ENCODE peak calls at places on chromosome 3, in seven cellular contexts. N is pancreas, Z is tibial artery, F is PC-3, B is cardiac muscle cell, M is H1, X is sigmoid colon. H is an unnamed sample. For H3K36me3, the result is how much of the 10 kb centered on the place peaks cover.

GRCh38 chr3:18071833-18072232 is 329.4 kb upstream of the TBC1D5 start:
- DNase-seq in M (no peak), B (no peak), F (peak), N (no peak), Z (no peak), X (no peak), H (no peak)

GRCh38 chr3:197734667-197735318 is 1.9 kb downstream of the RUBCN start:
- DNase-seq in Z (no peak), M (no peak), X (no peak), F (no peak), B (no peak), N (no peak), H (no peak)

GRCh38 chr3:197466586-197467399 is 89.0 kb downstream of the BDH1 start:
- DNase-seq in B (no peak), Z (no peak), X (no peak), N (no peak), M (no peak), F (peak), H (no peak)

GRCh38 chr3:187838016-187838535 is 92.8 kb upstream of the BCL6 start:
- DNase-seq in X (no peak), N (no peak), M (no peak), B (no peak), Z (no peak), F (no peak), H (no peak)

GRCh38 chr3:98021821-98022220 is 13.3 kb downstream of the GABRR3 start:
- DNase-seq in F (peak), M (no peak), X (no peak), B (peak), N (no peak), Z (no peak), H (no peak)

GRCh38 chr3:187165144-187165543 is 25.8 kb upstream of the RPL39L start:
- DNase-seq in Z (no peak), B (peak), M (no peak), N (no peak), X (no peak), F (peak), H (no peak)

GRCh38 chr3:98561727-98562521 is 30.1 kb downstream of the GPR15 start:
- DNase-seq in Z (no peak), M (no peak), B (no peak), F (peak), X (no peak), N (no peak), H (no peak)

GRCh38 chr3:100335137-100335833 is 728 bp downstream of the NIT2 start:
- DNase-seq in M (no peak), Z (no peak), B (no peak), X (no peak), N (no peak), F (peak), H (peak)

GRCh38 chr3:69012836-69013255 is 638 bp downstream of the EOGT start:
- DNase-seq in X (peak), F (peak), M (peak), N (peak), B (peak), Z (peak), H (peak)

GRCh38 chr3:52088445-52089367 is 32.3 kb upstream of the DUSP7 start:
- DNase-seq in B (peak), Z (peak), F (no peak), N (no peak), M (no peak), X (no peak), H (peak)

GRCh38 chr3:182683335-182684257 is 109.7 kb upstream of the ATP11B start:
- DNase-seq in F (peak), Z (peak), N (peak), M (peak), B (peak), X (no peak), H (no peak)

GRCh38 chr3:177284383-177284881 is 87.2 kb upstream of the TBL1XR1 start:
- DNase-seq in M (peak), Z (no peak), B (peak), F (no peak), N (no peak), X (peak), H (no peak)

GRCh38 chr3:111801697-111802655 is 57.1 kb upstream of the PHLDB2 start:
- DNase-seq in B (no peak), F (peak), M (no peak), N (no peak), Z (no peak), X (no peak), H (no peak)

GRCh38 chr3:134988666-134989065 is 193.6 kb downstream of the EPHB1 start:
- DNase-seq in M (no peak), B (peak), X (no peak), F (no peak), Z (no peak), N (no peak), H (no peak)

GRCh38 chr3:124810970-124811369 is 76.2 kb downstream of the ITGB5 start:
- DNase-seq in X (no peak), Z (no peak), F (no peak), N (no peak), M (no peak), B (no peak), H (no peak)

GRCh38 chr3:127809211-127809610 is 13.1 kb downstream of the MGLL start:
- DNase-seq in M (no peak), N (no peak), B (no peak), X (no peak), F (no peak), Z (no peak), H (no peak)

GRCh38 chr3:38738630-38739395 is 77.2 kb downstream of the SCN10A start:
- DNase-seq in F (peak), Z (no peak), B (peak), X (no peak), N (no peak), M (peak), H (no peak)

GRCh38 chr3:191958980-191959671 is 498.2 kb downstream of the PYDC2 start:
- DNase-seq in N (no peak), B (no peak), M (no peak), F (no peak), Z (no peak), X (no peak), H (no peak)

DNA sequence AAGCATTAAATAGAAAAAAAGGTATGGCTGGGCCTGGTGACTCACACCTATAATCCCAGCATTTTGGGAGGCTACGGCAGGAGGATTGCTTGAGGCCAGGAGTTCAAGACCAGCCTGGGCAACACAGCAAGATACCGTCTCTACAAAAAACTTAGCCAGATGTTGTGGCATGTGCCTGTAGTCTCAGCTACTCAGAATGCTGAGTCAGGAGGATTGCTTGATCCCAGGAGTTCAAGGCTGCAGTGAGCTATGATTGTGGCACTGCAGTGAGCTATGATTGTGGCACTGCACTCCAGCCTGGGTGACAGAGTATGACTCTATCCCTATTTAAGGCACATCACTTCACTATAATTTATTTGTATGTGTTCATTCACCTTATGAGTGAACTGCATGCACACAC is 54.3 kb downstream of the SLC4A7 start:
- DNase-seq in Z (no peak), X (no peak), F (no peak), B (no peak), N (no peak), M (no peak), H (no peak)
- H3K36me3 ChIP-seq in Z (under half), X (under half), F (under half), B (under half), N (under half), M (half or more), H (under half)

GRCh38 chr3:195172285-195172684 is 98.7 kb downstream of the XXYLT1 start:
- DNase-seq in X (no peak), M (no peak), N (no peak), B (no peak), F (no peak), Z (no peak), H (no peak)
- TF ChIP-seq CTCF in X (no peak), M (no peak), N (no peak), B (no peak), F (no peak), Z (no peak), H (no peak)

GRCh38 chr3:133756716-133757694 is 10.8 kb downstream of the TF start:
- DNase-seq in B (no peak), Z (no peak), N (no peak), X (no peak), F (no peak), M (no peak), H (peak)

GRCh38 chr3:133753107-133753778 is 7.0 kb downstream of the TF start:
- DNase-seq in N (no peak), B (no peak), F (no peak), Z (no peak), X (no peak), M (no peak), H (peak)

GRCh38 chr3:133754973-133755828 is 9.0 kb downstream of the TF start:
- DNase-seq in X (no peak), N (no peak), Z (no peak), F (no peak), B (no peak), M (no peak), H (no peak)

GRCh38 chr3:133753779-133754164 is 7.6 kb downstream of the TF start:
- DNase-seq in Z (no peak), N (no peak), F (no peak), X (no peak), B (no peak), M (no peak), H (no peak)

DNA sequence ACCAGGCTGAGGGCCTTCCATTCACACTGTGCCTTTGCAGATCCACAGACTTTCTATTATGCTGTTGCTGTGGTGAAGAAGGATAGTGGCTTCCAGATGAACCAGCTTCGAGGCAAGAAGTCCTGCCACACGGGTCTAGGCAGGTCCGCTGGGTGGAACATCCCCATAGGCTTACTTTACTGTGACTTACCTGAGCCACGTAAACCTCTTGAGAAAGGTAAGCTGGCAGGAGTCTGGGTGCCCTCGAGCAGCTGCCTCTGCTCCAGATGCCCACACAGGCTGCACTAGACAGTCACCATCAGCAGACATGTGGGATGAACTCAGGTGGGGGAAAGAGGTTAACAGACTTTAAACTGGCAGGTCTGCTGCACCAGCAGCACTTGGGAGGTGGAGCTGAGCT is 8.3 kb downstream of the TF start:
- DNase-seq in F (no peak), X (no peak), M (no peak), N (no peak), Z (no peak), B (no peak), H (no peak)
- H3K36me3 ChIP-seq in F (under half), X (under half), M (under half), N (under half), Z (under half), B (under half), H (under half)

DNA sequence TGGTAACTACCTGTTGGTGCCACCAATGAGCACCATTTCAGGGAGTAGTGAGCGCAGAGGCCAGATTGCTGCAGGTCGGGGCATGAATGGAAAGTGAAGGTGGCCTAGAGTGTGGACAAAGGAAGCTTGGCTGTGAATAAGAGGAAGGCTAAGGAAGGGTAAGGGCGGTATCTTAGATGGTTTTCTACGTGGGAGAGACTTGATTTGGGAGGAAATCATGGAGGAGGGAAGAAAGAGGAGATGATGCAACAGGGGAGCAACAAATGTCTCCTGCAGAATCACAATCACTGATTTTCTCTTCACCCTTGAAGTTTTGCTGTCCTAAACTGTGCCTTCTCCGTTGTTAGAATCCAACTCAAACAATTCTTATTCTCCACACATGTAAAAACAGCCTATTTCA is 21.8 kb downstream of the NME9 start:
- DNase-seq in N (no peak), M (no peak), Z (no peak), F (no peak), B (no peak), X (no peak), H (no peak)
- TF ChIP-seq CTCF in N (no peak), M (no peak), Z (no peak), F (no peak), B (no peak), X (no peak), H (no peak)

GRCh38 chr3:47441796-47442551 is 33.8 kb downstream of the SCAP start:
- DNase-seq in X (no peak), N (no peak), Z (peak), M (no peak), B (no peak), F (no peak), H (peak)
- H3K36me3 ChIP-seq in X (under half), N (under half), Z (under half), M (under half), B (under half), F (under half), H (under half)

GRCh38 chr3:46694520-46694919 is 1.0 kb upstream of the ALS2CL start:
- DNase-seq in X (no peak), Z (no peak), F (no peak), B (no peak), M (no peak), N (no peak), H (no peak)

GRCh38 chr3:46695962-46696922 is 2.8 kb upstream of the ALS2CL start:
- DNase-seq in X (no peak), B (peak), N (no peak), F (no peak), Z (peak), M (no peak), H (no peak)

GRCh38 chr3:46693038-46693896 is at the start of gene ALS2CL:
- DNase-seq in N (peak), B (peak), Z (peak), X (peak), M (peak), F (peak), H (peak)

GRCh38 chr3:46693897-46694235 is 387 bp upstream of the ALS2CL start:
- DNase-seq in X (no peak), M (peak), B (no peak), F (no peak), Z (no peak), N (peak), H (no peak)

GRCh38 chr3:46695177-46695961 is 1.9 kb upstream of the ALS2CL start:
- DNase-seq in Z (peak), B (no peak), F (peak), M (peak), N (peak), X (peak), H (peak)
- TF ChIP-seq CTCF in Z (no peak), B (peak), F (peak), M (peak), N (no peak), X (no peak), H (peak)

GRCh38 chr3:33865133-33865532 is 66.7 kb downstream of the PDCD6IP start:
- DNase-seq in N (no peak), F (no peak), M (no peak), Z (no peak), B (no peak), X (no peak), H (no peak)
- H3K36me3 ChIP-seq in N (under half), F (under half), M (under half), Z (half or more), B (under half), X (under half), H (under half)